ENCODE peak calls at places on chromosomes 6 and 20, in seven cellular contexts. I is left ventricle myocardium inferior, Z is Peyer's patch, N is pancreas, G is tibial artery, W is transverse colon, C is astrocyte. P is an unnamed sample. For H3K9me3 and H3K4me1, the result is how much of the 10 kb centered on the place peaks cover.

GRCh38 chr6:10382728-10383127 is 32.1 kb downstream of the TFAP2A start:
- DNase-seq in G (no peak), C (no peak), N (no peak), W (no peak), Z (no peak), I (no peak), P (no peak)

GRCh38 chr6:116246089-116246488 is 7.8 kb downstream of the TSPYL4 start:
- DNase-seq in C (peak), W (no peak), N (no peak), G (no peak), Z (no peak), I (no peak), P (no peak)

GRCh38 chr6:119102901-119103300 is 24.4 kb upstream of the FAM184A start:
- DNase-seq in W (no peak), C (no peak), N (no peak), I (no peak), Z (no peak), G (no peak), P (no peak)

GRCh38 chr6:30206799-30207618 is 6.2 kb downstream of the TRIM26 start:
- DNase-seq in I (no peak), N (no peak), W (peak), C (peak), G (no peak), Z (no peak), P (no peak)

GRCh38 chr6:36147294-36147693 is 17.0 kb downstream of the MAPK13 start:
- DNase-seq in N (no peak), G (no peak), W (no peak), Z (no peak), C (no peak), I (no peak), P (no peak)

GRCh38 chr20:64053841-64054661 is 4.6 kb upstream of the SOX18 start:
- DNase-seq in N (no peak), G (no peak), W (no peak), I (peak), C (no peak), Z (no peak), P (no peak)

GRCh38 chr6:12233693-12234551 is 56.2 kb upstream of the EDN1 start:
- DNase-seq in Z (no peak), I (no peak), C (peak), G (no peak), N (no peak), W (peak), P (no peak)

GRCh38 chr6:152150196-152150595 is 342.7 kb downstream of the ESR1 start:
- DNase-seq in C (no peak), G (no peak), Z (no peak), N (no peak), W (no peak), I (no peak), P (no peak)

DNA sequence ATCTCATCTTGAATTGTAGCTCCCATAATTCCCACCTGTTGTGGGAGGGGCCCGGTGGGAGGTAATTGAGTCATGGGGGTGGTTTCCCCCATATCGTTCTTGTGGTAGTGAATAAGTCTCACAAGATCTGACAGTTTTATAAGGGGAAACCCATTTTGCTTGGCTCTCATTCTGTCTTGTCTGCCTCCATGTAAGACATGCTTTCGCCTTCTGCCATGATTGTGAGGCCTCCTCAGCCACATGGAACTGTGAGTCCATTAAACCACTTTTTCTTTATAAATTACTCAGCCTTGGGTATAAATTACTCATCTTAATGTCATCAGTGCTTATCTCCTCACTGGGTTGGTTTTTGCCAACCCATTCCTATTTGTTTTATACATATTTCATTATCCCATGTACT is 142.0 kb upstream of the GMDS start:
- DNase-seq in N (no peak), C (no peak), I (no peak), Z (no peak), W (no peak), G (no peak), P (no peak)
- H3K9me3 ChIP-seq in N (under half), C (under half), I (under half), Z (under half), W (under half), G (under half), P (under half)

GRCh38 chr6:131980338-131980790 is 29.2 kb upstream of the CCN2 start:
- DNase-seq in C (no peak), G (no peak), W (no peak), Z (no peak), I (no peak), N (no peak), P (no peak)

GRCh38 chr6:131979515-131980337 is 28.6 kb upstream of the CCN2 start:
- DNase-seq in C (peak), G (no peak), N (no peak), W (no peak), I (no peak), Z (no peak), P (no peak)

GRCh38 chr6:131981624-131981978 is 30.4 kb upstream of the CCN2 start:
- DNase-seq in Z (no peak), W (no peak), G (no peak), C (no peak), N (no peak), I (no peak), P (no peak)

GRCh38 chr6:131980791-131981623 is 29.8 kb upstream of the CCN2 start:
- DNase-seq in C (no peak), W (peak), G (no peak), N (no peak), Z (no peak), I (no peak), P (no peak)

DNA sequence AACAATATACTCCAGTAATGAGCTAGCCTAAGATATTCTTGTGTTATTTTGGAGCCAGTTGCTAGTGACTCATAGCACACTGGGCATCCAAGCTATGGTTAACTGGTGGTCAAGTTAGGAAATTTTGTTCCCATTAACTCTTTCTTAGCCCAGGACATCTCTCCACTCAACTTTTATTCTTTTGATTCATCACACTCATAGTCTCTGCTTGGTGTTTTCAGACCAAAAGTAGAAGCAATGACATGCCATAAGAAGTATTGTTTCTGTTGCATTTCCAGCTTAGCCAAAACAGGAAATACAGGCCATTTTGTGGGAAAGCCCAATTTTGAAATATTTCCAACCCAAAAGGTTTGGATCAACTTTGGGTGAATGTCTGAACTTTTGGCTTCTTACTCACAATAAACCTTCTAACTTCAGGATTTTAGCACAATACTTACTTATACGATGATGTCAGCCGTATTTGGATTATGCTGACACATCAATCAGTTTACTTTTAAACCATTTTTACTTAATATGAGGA is 31.6 kb upstream of the CCN2 start:
- DNase-seq in I (no peak), G (no peak), W (no peak), C (peak), N (no peak), Z (no peak), P (no peak)
- H3K4me1 ChIP-seq in I (under half), G (under half), W (under half), C (under half), N (under half), Z (under half), P (under half)

DNA sequence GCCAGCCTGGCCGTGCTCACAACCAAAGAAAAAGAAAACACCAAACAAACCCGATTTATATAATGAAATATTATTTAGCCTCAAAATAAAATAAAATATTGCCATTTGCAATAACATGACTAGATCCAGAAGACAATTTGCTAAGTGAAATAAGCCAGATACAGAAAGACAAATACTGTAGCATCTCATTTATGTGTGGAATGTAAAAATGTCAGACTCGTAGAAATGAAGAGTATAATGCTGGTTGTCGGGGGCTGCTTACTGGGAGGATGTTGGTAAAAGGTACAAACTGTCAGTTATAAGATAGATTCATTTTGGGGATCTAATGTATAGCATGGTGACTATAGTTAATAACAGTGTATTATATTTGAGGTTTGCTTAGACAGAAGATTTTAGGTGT is 269.7 kb downstream of the THBS2 start:
- DNase-seq in C (no peak), Z (no peak), W (no peak), I (no peak), N (no peak), G (no peak), P (no peak)
- H3K4me3 ChIP-seq in C (no peak), Z (no peak), W (no peak), I (no peak), N (no peak), G (no peak), P (no peak)

GRCh38 chr6:107917468-107918375 is 40.3 kb downstream of the SEC63 start:
- DNase-seq in I (no peak), Z (no peak), N (no peak), C (no peak), G (no peak), W (no peak), P (no peak)
- H3K9me3 ChIP-seq in I (under half), Z (under half), N (under half), C (under half), G (under half), W (under half), P (under half)

GRCh38 chr6:132072831-132073230 is 121.7 kb upstream of the CCN2 start:
- DNase-seq in C (no peak), N (no peak), I (no peak), G (no peak), Z (no peak), W (no peak), P (no peak)
- H3K4me1 ChIP-seq in C (under half), N (under half), I (under half), G (under half), Z (under half), W (under half), P (under half)

GRCh38 chr6:53301801-53302537 is 46.8 kb downstream of the ELOVL5 start:
- DNase-seq in Z (no peak), C (no peak), I (no peak), N (no peak), W (no peak), G (no peak), P (no peak)
- H3K4me3 ChIP-seq in Z (no peak), C (peak), I (peak), N (no peak), W (no peak), G (no peak), P (no peak)

DNA sequence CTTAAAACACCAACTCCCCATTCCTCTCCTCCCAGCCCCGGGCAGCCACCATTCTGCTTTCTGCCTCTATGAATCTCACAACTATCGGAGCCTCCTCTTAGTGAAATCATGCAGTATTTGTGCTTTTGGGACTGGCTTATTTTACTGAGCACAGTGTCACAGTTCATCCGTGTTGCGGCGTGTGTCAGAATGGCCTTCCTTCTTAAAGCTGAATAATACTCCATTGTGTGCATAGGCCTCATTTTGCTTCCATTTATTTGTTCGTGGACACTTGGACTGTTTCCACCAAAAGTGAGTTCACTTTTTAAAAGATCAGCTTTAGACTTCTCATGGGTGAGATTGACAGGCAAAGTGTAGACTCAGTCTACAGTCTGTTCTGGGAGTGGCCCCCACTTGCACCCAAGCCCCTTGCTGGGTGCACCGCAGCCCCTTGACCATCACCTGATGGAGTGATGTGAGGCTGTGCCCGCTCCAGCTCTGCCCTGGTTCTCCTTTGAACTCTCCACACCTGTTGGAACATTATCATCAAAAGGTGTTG is 12.6 kb downstream of the DUSP22 start:
- DNase-seq in C (no peak), N (no peak), G (no peak), W (no peak), I (no peak), Z (no peak), P (no peak)
- H3K9me3 ChIP-seq in C (under half), N (under half), G (under half), W (under half), I (under half), Z (under half), P (under half)